ENCODE peak calls at places on chromosomes 11 and 22, in five cellular contexts. L, O, C, F and U are unnamed samples.

GRCh38 chr11:75919525-75919924 is 104.5 kb downstream of the UVRAG start:
- DNase-seq in L (no peak), O (no peak), C (no peak), F (no peak), U (no peak)

GRCh38 chr11:19679952-19680823 is 32.4 kb upstream of the NAV2 start:
- DNase-seq in L (peak; percentile 86), O (peak; percentile 40), C (peak; percentile 85), F (peak; percentile 66), U (no peak)

GRCh38 chr22:41551882-41552582 is 7.8 kb upstream of the POLR3H start:
- DNase-seq in L (no peak), O (no peak), C (no peak), F (no peak), U (no peak)

GRCh38 chr22:49080631-49081030 is 747.0 kb downstream of the BRD1 start:
- DNase-seq in L (no peak), O (no peak), C (no peak), F (no peak), U (no peak)

GRCh38 chr11:95788921-95789505 is 569 bp downstream of the FAM76B start:
- DNase-seq in L (peak; percentile 82), O (peak; percentile 62), C (peak; percentile 28), F (no peak), U (peak; percentile 70)

GRCh38 chr11:32704775-32705174 is 89.7 kb downstream of the CCDC73 start:
- DNase-seq in L (no peak), O (no peak), C (no peak), F (peak; percentile 18), U (no peak)

GRCh38 chr22:46043816-46044717 is 67.1 kb upstream of the WNT7B start:
- DNase-seq in L (peak; percentile 69), O (no peak), C (no peak), F (peak; percentile 69), U (no peak)

GRCh38 chr22:35230839-35231584 is 26.3 kb upstream of the HMGXB4 start:
- DNase-seq in L (peak; percentile 60), O (peak; percentile 49), C (no peak), F (peak; percentile 27), U (no peak)

GRCh38 chr22:48068323-48068722 is 1305.9 kb downstream of the TBC1D22A start:
- DNase-seq in L (no peak), O (no peak), C (no peak), F (no peak), U (no peak)

GRCh38 chr11:60763692-60764369 is 7.2 kb downstream of the MS4A15 start:
- DNase-seq in L (no peak), O (no peak), C (no peak), F (no peak), U (no peak)

GRCh38 chr11:95512177-95512576 is 277.4 kb downstream of the FAM76B start:
- DNase-seq in L (no peak), O (no peak), C (no peak), F (peak; percentile 25), U (no peak)

GRCh38 chr11:110903830-110904229 is 191.6 kb upstream of the ARHGAP20 start:
- DNase-seq in L (peak; percentile 66), O (no peak), C (no peak), F (no peak), U (no peak)

GRCh38 chr22:19271856-19272535 is 19.5 kb downstream of the CLTCL1 start:
- DNase-seq in L (no peak), O (no peak), C (peak; percentile 26), F (no peak), U (peak; percentile 26)

GRCh38 chr11:114291381-114291780 is 4.8 kb upstream of the NNMT start:
- DNase-seq in L (no peak), O (no peak), C (no peak), F (no peak), U (no peak)

GRCh38 chr11:59833602-59834001 is 11.7 kb downstream of the CBLIF start:
- DNase-seq in L (no peak), O (no peak), C (no peak), F (no peak), U (no peak)

GRCh38 chr11:117625237-117625636 is 171.8 kb downstream of the DSCAML1 start:
- DNase-seq in L (no peak), O (peak; percentile 28), C (no peak), F (no peak), U (no peak)

GRCh38 chr11:29816359-29816758 is 200.5 kb downstream of the KCNA4 start:
- DNase-seq in L (no peak), O (no peak), C (no peak), F (no peak), U (no peak)

GRCh38 chr11:83159901-83160865 is 3.3 kb downstream of the PCF11 start:
- DNase-seq in L (no peak), O (no peak), C (no peak), F (peak; percentile 45), U (no peak)

GRCh38 chr11:10314199-10315072 is 9.6 kb downstream of the ADM start:
- DNase-seq in L (no peak), O (no peak), C (no peak), F (no peak), U (no peak)

GRCh38 chr11:43145653-43146052 is 166.1 kb upstream of the API5 start:
- DNase-seq in L (no peak), O (no peak), C (no peak), F (no peak), U (no peak)

GRCh38 chr11:38824573-38824972 is 2226.5 kb upstream of the RAG2 start:
- DNase-seq in L (peak; percentile 41), O (no peak), C (no peak), F (no peak), U (peak; percentile 3)

GRCh38 chr11:18608373-18608772 is 8.8 kb downstream of the MISFA start:
- DNase-seq in L (no peak), O (no peak), C (no peak), F (no peak), U (no peak)

GRCh38 chr22:46359362-46359761 is 23.8 kb downstream of the TRMU start:
- DNase-seq in L (no peak), O (no peak), C (no peak), F (no peak), U (no peak)

GRCh38 chr22:46085831-46086576 is 64.3 kb upstream of the PPARA start:
- DNase-seq in L (no peak), O (peak; percentile 53), C (peak; percentile 74), F (peak; percentile 92), U (peak; percentile 91)

DNA sequence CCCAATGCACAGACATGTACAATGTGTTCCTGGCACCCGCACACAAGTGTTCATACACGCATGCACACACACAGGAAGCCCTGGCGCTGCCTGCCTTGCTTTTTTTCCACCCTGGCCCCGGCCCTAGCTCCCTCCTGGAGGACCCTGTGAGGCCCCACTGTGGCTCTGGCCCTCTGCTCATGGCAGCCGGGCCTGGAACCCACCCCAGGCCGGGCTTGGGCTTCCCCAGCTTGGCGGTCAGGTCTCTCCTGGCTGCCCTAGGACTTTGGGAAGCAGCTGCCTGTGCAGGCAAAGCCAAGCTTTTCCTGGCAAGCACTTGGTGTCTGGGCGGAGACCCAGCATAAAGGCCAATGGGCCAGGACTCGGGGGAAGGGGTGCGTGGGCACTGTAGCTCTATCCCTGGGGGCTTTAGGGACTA is 30.5 kb downstream of the CD82 start:
- DNase-seq in L (no peak), O (no peak), C (no peak), F (no peak), U (no peak)
- H3K4me3 ChIP-seq in L (no peak overlapping the region), O (no peak overlapping the region), C (no peak overlapping the region), F (no peak overlapping the region), U (no peak overlapping the region)

DNA sequence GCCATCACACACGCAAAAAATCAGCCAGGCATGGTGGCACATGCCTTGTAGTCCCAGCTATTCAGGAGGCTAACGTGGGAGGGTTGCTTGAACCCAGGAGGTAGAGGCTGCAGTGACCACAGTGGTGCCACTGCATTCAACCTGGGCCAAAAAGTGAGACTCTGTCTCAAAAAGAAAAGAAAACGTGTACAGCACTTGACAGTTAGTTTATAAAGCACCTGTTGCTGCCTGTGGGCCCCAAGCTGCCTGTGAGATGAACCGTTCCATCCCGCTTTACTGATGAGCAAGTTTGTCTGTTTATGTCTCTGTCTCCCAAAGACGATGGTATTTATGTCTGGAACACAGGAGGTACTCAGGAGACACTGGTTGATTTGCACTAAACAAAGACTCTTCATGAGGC is 1.5 kb upstream of the PRR5 start:
- DNase-seq in L (no peak), O (no peak), C (no peak), F (no peak), U (no peak)
- H3K4me1 ChIP-seq in L (peaks cover 12% of the 10 kb centered on the region), O (peaks cover 5% of the 10 kb centered on the region), C (peaks cover 13% of the 10 kb centered on the region), F (peaks cover 8% of the 10 kb centered on the region), U (peaks cover 59% of the 10 kb centered on the region)

DNA sequence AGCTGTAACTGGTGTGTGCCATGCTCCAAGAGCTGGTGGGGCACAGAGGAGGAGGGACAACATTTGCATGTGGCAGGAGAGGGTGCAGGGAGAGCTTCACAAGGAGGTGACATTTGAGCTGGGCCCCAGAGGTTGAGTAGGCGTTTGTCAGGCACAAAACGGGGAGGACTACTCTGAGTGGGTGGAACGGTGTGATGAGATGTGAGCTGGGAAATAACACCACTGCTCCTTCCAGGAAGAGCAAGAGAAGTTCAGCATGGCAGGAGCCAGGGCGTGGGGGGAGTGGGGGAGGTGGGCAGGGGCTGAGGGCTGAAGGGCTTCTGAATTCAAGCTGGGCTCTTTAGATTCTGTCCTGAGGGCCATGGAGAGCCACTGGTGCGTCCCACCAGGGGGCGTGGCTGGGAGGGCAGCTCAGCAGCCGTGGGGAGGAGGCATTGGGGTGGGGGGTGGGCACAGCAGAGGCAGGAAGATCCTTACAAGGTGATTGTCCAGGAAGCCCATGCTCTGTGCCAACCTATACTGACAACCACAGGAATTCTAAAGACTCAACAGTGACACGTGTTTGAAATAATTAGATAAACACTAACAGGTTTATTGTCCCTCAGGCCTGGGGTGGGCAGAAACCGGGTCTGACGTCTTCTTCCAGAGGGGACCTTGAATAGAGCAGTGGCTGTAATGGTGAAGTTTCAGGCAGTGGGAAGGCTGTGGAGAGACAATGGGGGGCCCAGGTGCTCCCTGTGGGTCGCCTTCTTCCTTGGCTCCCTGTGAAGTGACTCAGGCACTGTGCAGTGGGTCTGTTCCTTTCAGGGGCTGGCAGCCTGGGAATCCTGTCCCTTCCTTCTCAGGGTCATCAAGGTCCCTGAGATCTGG is 54.4 kb downstream of the OTOG start:
- DNase-seq in L (peak; percentile 71), O (no peak), C (no peak), F (peak; percentile 10), U (no peak)
- TF ChIP-seq CTCF in L (peak; percentile 37), O (no peak), C (no peak), F (no peak), U (no peak)

DNA sequence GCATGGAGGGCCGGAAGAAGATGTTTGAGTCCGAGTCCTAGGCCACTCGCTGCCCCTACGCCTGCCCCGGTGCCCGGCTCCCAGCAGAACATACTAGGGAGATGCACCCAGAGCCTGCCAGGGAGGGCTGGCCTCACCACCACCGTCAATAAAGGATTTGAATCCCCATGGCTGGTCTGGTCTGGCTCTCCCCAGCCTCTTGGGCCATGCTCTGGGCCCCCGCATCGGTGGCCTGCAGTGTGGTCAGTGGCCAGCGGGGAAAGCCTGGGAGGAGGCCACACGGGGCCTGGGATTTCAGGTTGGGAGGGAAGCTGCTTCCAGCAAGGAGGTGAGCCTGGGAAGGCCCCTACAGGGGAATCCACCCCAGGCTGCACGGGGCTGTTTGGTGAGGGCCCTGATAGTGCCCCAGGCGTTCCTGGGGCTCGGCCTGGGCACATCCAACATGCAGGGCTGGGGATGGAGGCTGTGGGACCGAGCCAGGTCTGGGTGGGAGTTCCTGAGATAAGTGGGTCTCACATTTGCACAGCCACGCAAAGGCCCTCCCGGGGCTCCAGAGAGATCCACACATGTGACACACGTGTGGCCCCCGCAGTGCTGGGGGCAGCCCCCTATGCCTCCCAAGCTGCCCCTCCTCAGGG is 2.8 kb downstream of the TNNI2 start:
- DNase-seq in L (no peak), O (no peak), C (no peak), F (no peak), U (no peak)
- H3K4me3 ChIP-seq in L (no peak overlapping the region), O (no peak overlapping the region), C (no peak overlapping the region), F (no peak overlapping the region), U (no peak overlapping the region)

GRCh38 chr11:67581469-67581868 is 2.1 kb upstream of the GSTP1 start:
- DNase-seq in L (peak; percentile 87), O (no peak), C (no peak), F (peak; percentile 73), U (peak; percentile 93)
- H3K4me1 ChIP-seq in L (no peaks in the 10 kb centered on the region), O (peaks cover 13% of the 10 kb centered on the region), C (peaks cover 55% of the 10 kb centered on the region), F (no peaks in the 10 kb centered on the region), U (peaks cover 58% of the 10 kb centered on the region)